ENCODE peak calls at places on chromosome 22, in nine cellular contexts. U, V, K, Z, P, L, F, O and E are unnamed samples.
A peak's percentile ranks its signal among the peaks of the same experiment; 100 is the strongest.

GRCh38 chr22:29603358-29604191 is at the start of gene NF2:
- DNase-seq in O (peak; percentile 98), U (peak; percentile 99), P (peak; percentile 97), F (peak; percentile 98), K (peak; percentile 95), Z (peak; percentile 97), L (peak; percentile 97), V (peak; percentile 99), E (no peak)

GRCh38 chr22:30301995-30302809 is 12.9 kb upstream of the CASTOR1 start:
- DNase-seq in O (peak; percentile 59), V (peak; percentile 73), P (no peak), K (no peak), Z (no peak), U (peak; percentile 71), L (peak; percentile 62), F (peak; percentile 57), E (no peak)

GRCh38 chr22:27870234-27871191 is 48.5 kb downstream of the PITPNB start:
- DNase-seq in F (no peak), O (peak; percentile 37), P (no peak), U (no peak), L (no peak), V (no peak), K (no peak), Z (no peak), E (no peak)

GRCh38 chr22:45187891-45188290 is 24.2 kb downstream of the NUP50 start:
- DNase-seq in U (no peak), L (no peak), P (no peak), O (no peak), Z (no peak), K (no peak), F (no peak), V (no peak), E (no peak)

GRCh38 chr22:28329582-28330073 is 350.0 kb downstream of the TTC28 start:
- DNase-seq in F (no peak), L (no peak), V (peak; percentile 71), O (no peak), U (no peak), P (no peak), Z (no peak), K (no peak), E (no peak)

GRCh38 chr22:19755722-19756287 is 4.8 kb upstream of the TBX1 start:
- DNase-seq in V (no peak), U (no peak), K (no peak), O (no peak), L (no peak), F (no peak), P (no peak), Z (no peak), E (no peak)

GRCh38 chr22:46858181-46858771 is 95.8 kb downstream of the TBC1D22A start:
- DNase-seq in F (no peak), P (no peak), V (no peak), K (no peak), L (no peak), U (no peak), O (no peak), Z (no peak), E (no peak)

GRCh38 chr22:46674367-46674781 is 54.2 kb downstream of the GRAMD4 start:
- DNase-seq in K (peak; percentile 94), V (no peak), Z (no peak), P (peak; percentile 71), L (no peak), F (peak; percentile 66), U (no peak), O (no peak), E (no peak)

GRCh38 chr22:25853902-25854301 is 111.9 kb downstream of the MYO18B start:
- DNase-seq in U (no peak), L (no peak), K (no peak), P (no peak), F (no peak), Z (no peak), O (no peak), V (no peak), E (no peak)

GRCh38 chr22:37968452-37969251 is 15.2 kb downstream of the POLR2F start:
- DNase-seq in P (no peak), V (no peak), F (no peak), O (no peak), L (no peak), U (no peak), Z (no peak), K (no peak), E (no peak)

GRCh38 chr22:48940988-48941902 is 886.4 kb downstream of the BRD1 start:
- DNase-seq in L (no peak), Z (no peak), V (no peak), K (no peak), U (peak; percentile 50), P (no peak), O (no peak), F (no peak), E (no peak)

GRCh38 chr22:30841264-30841663 is 127.3 kb downstream of the MORC2 start:
- DNase-seq in F (no peak), P (no peak), O (no peak), U (no peak), L (no peak), K (no peak), Z (no peak), V (peak; percentile 13), E (no peak)

GRCh38 chr22:26673485-26673884 is 16.1 kb downstream of the MIAT start:
- DNase-seq in K (no peak), P (no peak), O (no peak), Z (no peak), U (no peak), F (no peak), L (no peak), V (no peak), E (no peak)

GRCh38 chr22:20086101-20086599 is 6.1 kb downstream of the DGCR8 start:
- DNase-seq in U (no peak), P (no peak), O (no peak), F (no peak), K (no peak), L (no peak), Z (no peak), V (no peak), E (no peak)

GRCh38 chr22:49597428-49598039 is 230.1 kb downstream of the BRD1 start:
- DNase-seq in L (no peak), O (no peak), V (no peak), K (no peak), Z (no peak), U (no peak), P (no peak), F (no peak), E (no peak)